ENCODE peak calls at places on chromosomes 16 and 17, in four cellular contexts. B is CD8-positive, alpha-beta T cell; Z is GM12878; D is mucosa of descending colon. X is an unnamed sample.

GRCh38 chr17:48998557-48999440 is 1.6 kb downstream of the IGF2BP1 start:
- DNase-seq in B (no peak), Z (no peak), D (no peak), X (no peak)

GRCh38 chr16:88730632-88731607 is 24.6 kb downstream of the CTU2 start:
- DNase-seq in B (no peak), Z (no peak), D (no peak), X (no peak)

GRCh38 chr16:11208916-11209665 is 46.9 kb downstream of the SOCS1 start:
- DNase-seq in B (no peak), Z (peak), D (no peak), X (no peak)

GRCh38 chr17:68849673-68850260 is 105.4 kb downstream of the ABCA8 start:
- DNase-seq in B (no peak), Z (no peak), D (no peak), X (no peak)

GRCh38 chr17:74547736-74548135 is 1.8 kb upstream of the CD300C start:
- DNase-seq in B (no peak), Z (no peak), D (no peak), X (no peak)

GRCh38 chr17:16987830-16988601 is 16.1 kb upstream of the TNFRSF13B start:
- DNase-seq in B (peak), Z (peak), D (peak), X (peak)

GRCh38 chr17:66348605-66349165 is 46.3 kb downstream of the PRKCA start:
- DNase-seq in B (no peak), Z (no peak), D (no peak), X (no peak)

GRCh38 chr16:56860226-56861020 is 4.6 kb upstream of the SLC12A3 start:
- DNase-seq in B (no peak), Z (peak), D (no peak), X (peak)

GRCh38 chr17:76998839-76999238 is 130.6 kb downstream of the MGAT5B start:
- DNase-seq in B (no peak), Z (no peak), D (no peak), X (no peak)

GRCh38 chr17:35788504-35788998 is 6.9 kb downstream of the MMP28 start:
- DNase-seq in B (no peak), Z (no peak), D (no peak), X (no peak)

GRCh38 chr16:79543219-79543618 is 57.3 kb downstream of the MAF start:
- DNase-seq in B (no peak), Z (no peak), D (no peak), X (no peak)

GRCh38 chr17:15479697-15480096 is 12.3 kb upstream of the CDRT4 start:
- DNase-seq in B (no peak), Z (no peak), D (no peak), X (no peak)

DNA sequence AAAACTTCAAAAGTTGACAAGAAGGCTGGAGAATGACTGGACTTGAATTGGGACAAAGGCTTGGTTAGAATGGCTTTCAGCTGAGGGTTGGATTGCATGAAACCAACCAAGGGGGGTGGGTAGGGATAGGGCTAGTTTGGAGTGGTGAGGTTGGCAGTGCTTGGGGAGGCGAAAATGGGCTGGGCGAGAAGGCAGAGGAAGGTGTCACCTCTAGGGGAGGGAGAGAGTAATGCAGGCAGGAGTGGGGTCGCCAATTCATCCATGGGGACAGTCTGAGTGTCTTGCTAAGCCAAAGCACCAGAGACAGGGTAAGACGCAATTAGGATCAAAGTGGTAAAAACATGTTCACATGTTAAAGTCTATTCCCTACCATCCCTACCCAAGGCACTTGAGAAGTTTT is 6.2 kb upstream of the DNAH2 start:
- DNase-seq in B (no peak), Z (no peak), D (no peak), X (no peak)
- TF ChIP-seq CTCF in B (no peak), Z (peak), D (no peak), X (peak)

DNA sequence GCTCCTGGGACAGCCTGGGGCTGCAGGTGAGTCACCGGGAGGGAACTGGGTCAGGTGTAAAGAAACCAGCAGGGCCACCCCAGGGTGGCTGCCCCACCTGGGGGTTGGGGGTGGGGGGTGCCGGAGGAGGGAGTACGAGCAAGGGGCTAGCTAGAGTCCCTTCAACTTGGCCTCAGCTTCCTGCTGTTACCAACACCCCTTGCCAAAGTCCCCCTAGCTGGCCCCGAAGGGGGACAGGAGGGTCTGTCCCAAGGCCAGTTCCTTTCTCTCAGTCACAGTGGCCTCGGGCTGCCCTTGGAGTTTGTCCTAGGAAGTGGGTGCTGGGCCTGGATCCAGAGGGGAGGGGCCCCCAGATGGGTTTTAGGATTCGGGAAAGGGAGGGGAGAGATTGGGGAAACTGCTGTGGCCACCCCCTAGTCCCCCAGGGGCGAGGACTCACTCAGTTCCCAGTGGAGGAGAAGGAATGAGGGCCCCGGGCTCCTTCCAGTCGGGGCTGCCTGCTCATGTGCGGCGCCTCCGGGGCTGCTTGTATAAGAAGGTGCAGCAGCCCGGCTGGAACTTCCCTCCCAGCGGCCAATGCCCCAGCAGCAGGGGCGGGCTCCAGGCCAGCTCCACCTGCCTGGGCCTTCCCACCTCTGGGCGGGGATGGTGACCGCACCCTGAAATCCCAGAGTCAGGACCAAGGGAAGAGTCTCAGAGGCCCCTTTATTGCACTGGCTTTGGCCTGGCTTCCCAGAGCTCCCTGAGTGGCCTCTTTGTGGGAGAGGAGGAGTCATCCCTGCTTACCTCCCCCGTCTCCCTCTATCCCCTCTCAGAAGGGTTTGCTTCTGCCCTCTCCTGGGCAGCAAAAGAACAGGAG is 7.3 kb downstream of the ARHGAP27 start:
- DNase-seq in B (no peak), Z (no peak), D (peak), X (no peak)
- H3K4me3 ChIP-seq in B (no peak), Z (no peak), D (peak), X (peak)

GRCh38 chr17:53150101-53150698 is 672.5 kb upstream of the KIF2B start:
- DNase-seq in B (no peak), Z (no peak), D (no peak), X (no peak)
- TF ChIP-seq CTCF in B (no peak), Z (no peak), D (no peak), X (no peak)

GRCh38 chr17:78917451-78918307 is 7.5 kb downstream of the TIMP2 start:
- DNase-seq in B (no peak), Z (no peak), D (no peak), X (no peak)

GRCh38 chr17:78921437-78921971 is 3.7 kb downstream of the TIMP2 start:
- DNase-seq in B (no peak), Z (no peak), D (no peak), X (no peak)

GRCh38 chr17:78919816-78920516 is 5.2 kb downstream of the TIMP2 start:
- DNase-seq in B (no peak), Z (no peak), D (no peak), X (no peak)

GRCh38 chr17:78920528-78920927 is 4.7 kb downstream of the TIMP2 start:
- DNase-seq in B (no peak), Z (no peak), D (no peak), X (no peak)

DNA sequence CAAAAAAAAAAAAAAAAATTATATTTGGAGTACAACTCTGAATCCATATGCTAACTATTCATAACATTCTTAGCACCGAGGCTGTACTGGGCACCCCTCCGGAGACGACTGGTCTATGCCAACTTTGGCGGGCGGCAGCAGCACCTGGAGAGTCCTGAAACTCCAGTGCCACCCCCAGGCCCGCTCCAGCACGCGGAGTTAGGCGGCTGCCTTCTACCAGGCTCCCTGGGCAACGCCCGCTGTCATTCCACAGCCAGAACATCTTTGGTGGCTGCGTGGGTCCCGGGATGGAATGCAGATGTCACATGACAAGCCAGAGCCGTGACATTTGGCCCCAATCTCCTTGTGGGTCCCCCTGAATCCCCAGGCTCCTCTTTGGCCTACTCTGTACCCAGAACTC is 6.2 kb downstream of the TIMP2 start:
- DNase-seq in B (no peak), Z (no peak), D (no peak), X (no peak)
- H3K4me3 ChIP-seq in B (no peak), Z (no peak), D (no peak), X (no peak)

DNA sequence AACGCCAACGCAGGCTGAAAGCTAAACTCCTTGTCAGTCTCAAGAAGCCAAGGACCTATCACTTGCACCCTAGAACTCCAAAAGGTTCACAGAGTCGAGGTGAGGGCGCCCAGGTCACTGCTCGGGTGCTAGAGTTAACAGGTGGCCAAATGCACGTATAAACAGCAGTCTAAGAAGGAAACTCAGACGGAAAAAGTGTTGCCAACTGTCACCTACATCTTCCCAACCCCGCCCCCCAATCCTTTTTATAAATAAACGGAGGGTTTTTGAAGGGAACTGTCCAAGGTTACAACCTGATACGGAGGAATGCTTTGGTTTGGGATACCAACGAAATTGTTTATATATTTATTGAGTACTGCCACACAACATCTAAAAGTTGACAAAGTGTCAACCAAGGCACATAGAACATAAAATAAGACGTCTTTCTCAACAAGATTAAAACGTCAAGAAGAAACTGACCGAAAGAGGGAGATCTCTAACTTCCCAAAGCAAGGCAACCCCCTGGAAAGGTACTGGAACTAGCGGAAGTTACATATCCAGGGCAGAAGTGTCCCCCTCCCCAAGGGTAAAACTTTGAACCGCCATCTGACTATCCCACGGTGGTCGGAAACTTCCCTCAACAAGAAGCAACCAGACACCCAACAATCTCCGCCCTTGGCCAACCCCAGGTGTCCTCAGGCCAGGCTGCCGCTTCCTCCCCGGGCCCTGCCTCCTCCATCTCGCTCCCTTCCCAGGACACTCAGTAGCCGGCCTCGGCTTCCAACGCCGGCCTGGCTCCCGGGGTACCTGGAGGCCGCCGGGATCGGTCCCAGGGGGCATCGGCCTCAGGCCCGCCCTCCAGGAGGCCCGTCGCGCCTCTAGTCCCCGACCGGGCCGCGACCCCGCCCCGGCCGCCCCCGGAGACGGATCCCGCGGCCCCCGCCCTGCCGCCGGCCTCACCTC is 982 bp downstream of the SPAG9 start:
- DNase-seq in B (no peak), Z (no peak), D (peak), X (peak)
- TF ChIP-seq CTCF in B (no peak), Z (peak), D (no peak), X (no peak)

GRCh38 chr17:32822996-32823395 is 53.9 kb downstream of the MYO1D start:
- DNase-seq in B (no peak), Z (no peak), D (no peak), X (no peak)
- H3K4me3 ChIP-seq in B (no peak), Z (no peak), D (no peak), X (no peak)

GRCh38 chr16:4136229-4136813 is 20.1 kb upstream of the ADCY9 start:
- DNase-seq in B (no peak), Z (no peak), D (peak), X (no peak)
- TF ChIP-seq CTCF in B (no peak), Z (no peak), D (no peak), X (no peak)

DNA sequence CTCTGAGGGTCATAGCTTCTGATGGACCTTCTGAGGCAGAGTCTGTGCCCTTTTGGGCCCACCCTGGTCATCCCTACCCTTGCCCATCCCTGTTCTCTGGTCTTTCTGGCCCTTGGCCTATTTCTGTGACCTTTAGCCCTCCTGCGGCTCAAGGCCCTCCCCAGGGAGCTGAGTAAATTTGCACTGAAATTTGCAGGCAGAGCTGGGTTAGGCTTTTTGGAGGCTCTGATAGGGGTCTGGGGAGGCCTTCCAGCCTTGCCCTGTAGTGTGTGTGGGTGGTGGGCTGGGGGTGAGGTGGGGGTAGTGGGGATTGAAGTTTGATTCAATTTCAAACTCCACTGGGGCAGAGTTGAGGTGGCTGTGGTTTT is 17.8 kb downstream of the RARA start:
- DNase-seq in B (no peak), Z (no peak), D (no peak), X (no peak)
- H3K4me3 ChIP-seq in B (peak), Z (peak), D (no peak), X (peak)

GRCh38 chr17:81994593-81995462 is 17.4 kb downstream of the ASPSCR1 start:
- DNase-seq in B (no peak), Z (no peak), D (peak), X (no peak)

GRCh38 chr17:81990836-81991683 is 13.6 kb downstream of the ASPSCR1 start:
- DNase-seq in B (no peak), Z (no peak), D (peak), X (peak)

GRCh38 chr17:81993726-81994592 is 16.5 kb downstream of the ASPSCR1 start:
- DNase-seq in B (no peak), Z (no peak), D (peak), X (peak)

GRCh38 chr17:81995463-81996231 is 18.2 kb downstream of the ASPSCR1 start:
- DNase-seq in B (no peak), Z (no peak), D (peak), X (no peak)

GRCh38 chr17:81991684-81992513 is 14.5 kb downstream of the ASPSCR1 start:
- DNase-seq in B (no peak), Z (no peak), D (peak), X (peak)
- TF ChIP-seq CTCF in B (no peak), Z (no peak), D (no peak), X (no peak)